ENCODE peak calls at places on chromosomes 7 and 10, in ten cellular contexts. One of them, this sample, is unnamed.

GRCh38 chr10:131574707-131575430 is 263.3 kb upstream of the TCERG1L start:
- DNase-seq in cerebellar cortex: no peak
- DNase-seq in HTR-8/SVneo: no peak
- DNase-seq in caudate nucleus: no peak
- DNase-seq in HCT116: no peak
- DNase-seq in lower leg skin: peak
- DNase-seq in tibial artery: peak
- DNase-seq in AG04450: no peak
- DNase-seq in naive B cell: no peak
- DNase-seq in breast epithelium: peak
- DNase-seq in this sample: no peak

GRCh38 chr7:41058986-41059741 is 643.7 kb downstream of the INHBA start:
- DNase-seq in breast epithelium: no peak
- DNase-seq in naive B cell: no peak
- DNase-seq in caudate nucleus: no peak
- DNase-seq in tibial artery: no peak
- DNase-seq in HTR-8/SVneo: no peak
- DNase-seq in AG04450: no peak
- DNase-seq in cerebellar cortex: no peak
- DNase-seq in lower leg skin: no peak
- DNase-seq in HCT116: no peak
- DNase-seq in this sample: peak

GRCh38 chr7:7178081-7178480 is 4.3 kb upstream of the C1GALT1 start:
- DNase-seq in HCT116: no peak
- DNase-seq in breast epithelium: no peak
- DNase-seq in naive B cell: no peak
- DNase-seq in AG04450: no peak
- DNase-seq in caudate nucleus: no peak
- DNase-seq in tibial artery: no peak
- DNase-seq in HTR-8/SVneo: no peak
- DNase-seq in lower leg skin: no peak
- DNase-seq in cerebellar cortex: no peak
- DNase-seq in this sample: no peak

GRCh38 chr10:48554668-48555067 is 50.2 kb downstream of the ARHGAP22 start:
- DNase-seq in AG04450: no peak
- DNase-seq in HCT116: no peak
- DNase-seq in HTR-8/SVneo: no peak
- DNase-seq in caudate nucleus: no peak
- DNase-seq in naive B cell: no peak
- DNase-seq in lower leg skin: peak
- DNase-seq in tibial artery: no peak
- DNase-seq in breast epithelium: no peak
- DNase-seq in cerebellar cortex: no peak
- DNase-seq in this sample: no peak

GRCh38 chr7:134130124-134130523 is 3.0 kb downstream of the LRGUK start:
- DNase-seq in HTR-8/SVneo: no peak
- DNase-seq in naive B cell: no peak
- DNase-seq in cerebellar cortex: no peak
- DNase-seq in HCT116: no peak
- DNase-seq in caudate nucleus: no peak
- DNase-seq in AG04450: no peak
- DNase-seq in lower leg skin: no peak
- DNase-seq in tibial artery: no peak
- DNase-seq in breast epithelium: no peak
- DNase-seq in this sample: no peak

GRCh38 chr10:113168560-113168959 is 218.5 kb downstream of the TCF7L2 start:
- DNase-seq in caudate nucleus: no peak
- DNase-seq in naive B cell: no peak
- DNase-seq in tibial artery: no peak
- DNase-seq in cerebellar cortex: no peak
- DNase-seq in HTR-8/SVneo: no peak
- DNase-seq in lower leg skin: no peak
- DNase-seq in breast epithelium: no peak
- DNase-seq in AG04450: no peak
- DNase-seq in HCT116: no peak
- DNase-seq in this sample: no peak

GRCh38 chr7:39271386-39271785 is 293.7 kb downstream of the POU6F2 start:
- DNase-seq in HTR-8/SVneo: no peak
- DNase-seq in caudate nucleus: no peak
- DNase-seq in AG04450: no peak
- DNase-seq in HCT116: no peak
- DNase-seq in breast epithelium: peak
- DNase-seq in lower leg skin: no peak
- DNase-seq in tibial artery: peak
- DNase-seq in cerebellar cortex: no peak
- DNase-seq in naive B cell: no peak
- DNase-seq in this sample: peak

GRCh38 chr7:22013711-22014110 is 68.0 kb upstream of the CDCA7L start:
- DNase-seq in tibial artery: no peak
- DNase-seq in HTR-8/SVneo: no peak
- DNase-seq in lower leg skin: no peak
- DNase-seq in breast epithelium: no peak
- DNase-seq in naive B cell: no peak
- DNase-seq in HCT116: no peak
- DNase-seq in AG04450: no peak
- DNase-seq in caudate nucleus: no peak
- DNase-seq in cerebellar cortex: peak
- DNase-seq in this sample: no peak

GRCh38 chr10:121289800-121290199 is 308.4 kb downstream of the FGFR2 start:
- DNase-seq in cerebellar cortex: no peak
- DNase-seq in AG04450: no peak
- DNase-seq in lower leg skin: peak
- DNase-seq in HTR-8/SVneo: no peak
- DNase-seq in naive B cell: no peak
- DNase-seq in caudate nucleus: no peak
- DNase-seq in tibial artery: no peak
- DNase-seq in HCT116: no peak
- DNase-seq in breast epithelium: no peak
- DNase-seq in this sample: no peak

GRCh38 chr7:117393781-117394180 is 33.5 kb downstream of the ASZ1 start:
- DNase-seq in naive B cell: no peak
- DNase-seq in AG04450: no peak
- DNase-seq in lower leg skin: no peak
- DNase-seq in breast epithelium: no peak
- DNase-seq in HTR-8/SVneo: no peak
- DNase-seq in HCT116: no peak
- DNase-seq in cerebellar cortex: no peak
- DNase-seq in caudate nucleus: no peak
- DNase-seq in tibial artery: no peak
- DNase-seq in this sample: no peak

GRCh38 chr7:34070486-34071323 is 165.4 kb downstream of the BMPER start:
- DNase-seq in cerebellar cortex: no peak
- DNase-seq in tibial artery: no peak
- DNase-seq in lower leg skin: no peak
- DNase-seq in naive B cell: no peak
- DNase-seq in caudate nucleus: no peak
- DNase-seq in AG04450: no peak
- DNase-seq in HTR-8/SVneo: no peak
- DNase-seq in breast epithelium: no peak
- DNase-seq in HCT116: no peak
- DNase-seq in this sample: no peak

GRCh38 chr10:102633282-102633681 is 11.0 kb upstream of the TRIM8 start:
- DNase-seq in tibial artery: no peak
- DNase-seq in HTR-8/SVneo: no peak
- DNase-seq in cerebellar cortex: no peak
- DNase-seq in lower leg skin: no peak
- DNase-seq in caudate nucleus: no peak
- DNase-seq in naive B cell: no peak
- DNase-seq in AG04450: no peak
- DNase-seq in HCT116: no peak
- DNase-seq in breast epithelium: no peak
- DNase-seq in this sample: no peak

GRCh38 chr10:95248989-95249388 is 41.8 kb downstream of the PDLIM1 start:
- DNase-seq in breast epithelium: no peak
- DNase-seq in HTR-8/SVneo: no peak
- DNase-seq in HCT116: no peak
- DNase-seq in cerebellar cortex: no peak
- DNase-seq in tibial artery: peak
- DNase-seq in caudate nucleus: no peak
- DNase-seq in lower leg skin: no peak
- DNase-seq in naive B cell: no peak
- DNase-seq in AG04450: no peak
- DNase-seq in this sample: no peak

GRCh38 chr7:41779918-41780317 is 77.0 kb upstream of the INHBA start:
- DNase-seq in cerebellar cortex: no peak
- DNase-seq in HTR-8/SVneo: no peak
- DNase-seq in lower leg skin: no peak
- DNase-seq in AG04450: no peak
- DNase-seq in breast epithelium: no peak
- DNase-seq in HCT116: no peak
- DNase-seq in caudate nucleus: no peak
- DNase-seq in tibial artery: no peak
- DNase-seq in naive B cell: no peak
- DNase-seq in this sample: no peak

GRCh38 chr10:71965623-71966022 is 1.4 kb downstream of the CHST3 start:
- DNase-seq in breast epithelium: no peak
- DNase-seq in HCT116: no peak
- DNase-seq in tibial artery: peak
- DNase-seq in caudate nucleus: no peak
- DNase-seq in naive B cell: no peak
- DNase-seq in lower leg skin: peak
- DNase-seq in AG04450: no peak
- DNase-seq in HTR-8/SVneo: no peak
- DNase-seq in cerebellar cortex: no peak
- DNase-seq in this sample: no peak

GRCh38 chr10:46314046-46314445 is 27.2 kb downstream of the ANTXRL start:
- DNase-seq in tibial artery: peak
- DNase-seq in HCT116: no peak
- DNase-seq in breast epithelium: peak
- DNase-seq in HTR-8/SVneo: no peak
- DNase-seq in AG04450: no peak
- DNase-seq in lower leg skin: peak
- DNase-seq in naive B cell: no peak
- DNase-seq in cerebellar cortex: no peak
- DNase-seq in caudate nucleus: no peak
- DNase-seq in this sample: no peak

GRCh38 chr7:676972-677385 is 49.5 kb upstream of the DNAAF5 start:
- DNase-seq in lower leg skin: peak
- DNase-seq in caudate nucleus: no peak
- DNase-seq in breast epithelium: no peak
- DNase-seq in HCT116: no peak
- DNase-seq in HTR-8/SVneo: no peak
- DNase-seq in cerebellar cortex: no peak
- DNase-seq in tibial artery: no peak
- DNase-seq in naive B cell: no peak
- DNase-seq in AG04450: no peak
- DNase-seq in this sample: no peak

GRCh38 chr10:66283064-66283463 is 642.8 kb upstream of the LRRTM3 start:
- DNase-seq in tibial artery: no peak
- DNase-seq in HCT116: no peak
- DNase-seq in AG04450: no peak
- DNase-seq in caudate nucleus: no peak
- DNase-seq in breast epithelium: no peak
- DNase-seq in HTR-8/SVneo: no peak
- DNase-seq in lower leg skin: no peak
- DNase-seq in cerebellar cortex: no peak
- DNase-seq in naive B cell: no peak
- DNase-seq in this sample: no peak

GRCh38 chr10:17375936-17376584 is 78.3 kb downstream of the ST8SIA6 start:
- DNase-seq in HTR-8/SVneo: no peak
- DNase-seq in lower leg skin: no peak
- DNase-seq in HCT116: no peak
- DNase-seq in AG04450: no peak
- DNase-seq in caudate nucleus: no peak
- DNase-seq in cerebellar cortex: peak
- DNase-seq in breast epithelium: no peak
- DNase-seq in tibial artery: no peak
- DNase-seq in naive B cell: no peak
- DNase-seq in this sample: no peak

GRCh38 chr10:123996302-123996701 is 97.1 kb downstream of the CHST15 start:
- DNase-seq in breast epithelium: no peak
- DNase-seq in lower leg skin: no peak
- DNase-seq in naive B cell: no peak
- DNase-seq in HTR-8/SVneo: no peak
- DNase-seq in AG04450: no peak
- DNase-seq in HCT116: no peak
- DNase-seq in caudate nucleus: no peak
- DNase-seq in cerebellar cortex: no peak
- DNase-seq in tibial artery: peak
- DNase-seq in this sample: peak

This sample was measured in NCI-H146.